ENCODE peak calls at places on chromosomes 2 and 18, in five cellular contexts. A is cardiac muscle cell, T is body of pancreas, N is OCI-LY7, W is heart left ventricle. V is an unnamed sample. For H3K4me1, the result is how much of the 10 kb centered on the place peaks cover.

GRCh38 chr2:100895402-100895801 is 75.5 kb downstream of the NPAS2 start:
- DNase-seq in A (no peak), T (peak), N (no peak), W (peak), V (no peak)

GRCh38 chr18:79944126-79944731 is 7.2 kb downstream of the SLC66A2 start:
- DNase-seq in A (peak), T (peak), N (no peak), W (no peak), V (no peak)

GRCh38 chr18:49926076-49926745 is 112.9 kb upstream of the ACAA2 start:
- DNase-seq in A (no peak), T (no peak), N (no peak), W (no peak), V (no peak)

GRCh38 chr18:23283933-23284430 is 148.7 kb downstream of the CABLES1 start:
- DNase-seq in A (peak), T (no peak), N (no peak), W (no peak), V (no peak)

GRCh38 chr2:44778221-44778654 is 163.3 kb upstream of the SIX3 start:
- DNase-seq in A (peak), T (no peak), N (peak), W (no peak), V (no peak)

GRCh38 chr2:171811229-171811628 is 82.8 kb downstream of the SLC25A12 start:
- DNase-seq in A (peak), T (no peak), N (peak), W (no peak), V (no peak)

GRCh38 chr18:12783524-12783923 is 80.7 kb downstream of the PSMG2 start:
- DNase-seq in A (no peak), T (no peak), N (no peak), W (no peak), V (no peak)

GRCh38 chr18:40210696-40211095 is 1744.3 kb upstream of the PIK3C3 start:
- DNase-seq in A (no peak), T (no peak), N (no peak), W (no peak), V (no peak)

GRCh38 chr2:30775833-30776232 is 31.4 kb downstream of the CAPN13 start:
- DNase-seq in A (peak), T (no peak), N (no peak), W (no peak), V (peak)

GRCh38 chr2:159897720-159898119 is 99.7 kb upstream of the CD302 start:
- DNase-seq in A (no peak), T (no peak), N (no peak), W (no peak), V (no peak)
- H3K4me1 ChIP-seq in A (under half), T (under half), N (under half), W (under half), V (under half)

GRCh38 chr2:217861334-217861877 is 141.4 kb downstream of the TNS1 start:
- DNase-seq in A (no peak), T (no peak), N (no peak), W (no peak), V (no peak)
- H3K4me1 ChIP-seq in A (under half), T (under half), N (under half), W (half or more), V (half or more)

GRCh38 chr2:207163053-207163814 is 2.5 kb downstream of the KLF7 start:
- DNase-seq in A (peak), T (peak), N (no peak), W (no peak), V (no peak)

GRCh38 chr2:207162319-207162718 is 3.4 kb downstream of the KLF7 start:
- DNase-seq in A (peak), T (no peak), N (no peak), W (no peak), V (no peak)

GRCh38 chr2:207161724-207162123 is 4.0 kb downstream of the KLF7 start:
- DNase-seq in A (peak), T (no peak), N (no peak), W (no peak), V (no peak)

GRCh38 chr2:207160115-207160514 is 5.6 kb downstream of the KLF7 start:
- DNase-seq in A (peak), T (no peak), N (no peak), W (no peak), V (no peak)

GRCh38 chr2:207161247-207161646 is 4.5 kb downstream of the KLF7 start:
- DNase-seq in A (no peak), T (no peak), N (no peak), W (no peak), V (no peak)
- H3K4me1 ChIP-seq in A (under half), T (under half), N (under half), W (half or more), V (half or more)

GRCh38 chr2:233414777-233415570 is 60.7 kb downstream of the DGKD start:
- DNase-seq in A (no peak), T (peak), N (no peak), W (no peak), V (no peak)

GRCh38 chr2:233417282-233417681 is 63.0 kb downstream of the DGKD start:
- DNase-seq in A (no peak), T (no peak), N (peak), W (no peak), V (no peak)

GRCh38 chr2:233418052-233418760 is 63.9 kb downstream of the DGKD start:
- DNase-seq in A (no peak), T (no peak), N (peak), W (no peak), V (no peak)

GRCh38 chr2:233416199-233416598 is 61.9 kb downstream of the DGKD start:
- DNase-seq in A (no peak), T (no peak), N (no peak), W (no peak), V (no peak)

DNA sequence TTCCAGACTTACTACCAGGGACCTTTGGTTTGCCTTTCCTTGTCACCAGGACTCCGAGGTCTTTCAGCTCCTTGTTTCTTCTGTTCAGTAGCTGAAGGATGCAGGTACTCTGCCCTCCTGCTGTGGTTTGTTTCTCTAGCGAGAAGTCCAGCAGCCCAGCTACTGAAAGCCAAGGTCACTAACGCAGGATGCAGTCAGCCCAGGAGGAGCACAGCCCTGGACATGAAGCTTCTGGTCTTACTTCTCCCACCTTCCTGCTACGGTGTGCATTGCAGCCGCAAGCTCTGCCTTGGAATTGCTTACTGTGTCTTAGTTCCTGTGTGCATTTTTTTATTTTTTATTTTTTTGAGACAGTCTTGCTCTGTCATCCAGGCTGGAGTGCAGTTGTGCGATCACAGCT is 62.4 kb downstream of the DGKD start:
- DNase-seq in A (no peak), T (no peak), N (no peak), W (no peak), V (no peak)
- H3K4me1 ChIP-seq in A (under half), T (under half), N (half or more), W (half or more), V (under half)

GRCh38 chr2:54520687-54521086 is 64.6 kb downstream of the SPTBN1 start:
- DNase-seq in A (peak), T (no peak), N (no peak), W (no peak), V (no peak)

GRCh38 chr2:54525321-54525720 is 69.2 kb downstream of the SPTBN1 start:
- DNase-seq in A (no peak), T (no peak), N (no peak), W (no peak), V (no peak)

GRCh38 chr2:54523336-54523959 is 67.3 kb downstream of the SPTBN1 start:
- DNase-seq in A (no peak), T (no peak), N (no peak), W (no peak), V (no peak)

GRCh38 chr2:54524236-54524991 is 68.3 kb downstream of the SPTBN1 start:
- DNase-seq in A (peak), T (no peak), N (no peak), W (no peak), V (no peak)

GRCh38 chr2:54522624-54523281 is 66.6 kb downstream of the SPTBN1 start:
- DNase-seq in A (peak), T (peak), N (peak), W (peak), V (no peak)
- H3K4me1 ChIP-seq in A (under half), T (under half), N (under half), W (half or more), V (half or more)

V was measured in esophagus muscularis mucosa.